ENCODE peak calls at places on chromosomes 12 and 14, in nine cellular contexts. J, O, F, R, N, I, G, C and Y are unnamed samples.

GRCh38 chr12:7017870-7018349 is 366 bp downstream of the LPCAT3 start:
- DNase-seq in J (no peak), O (no peak), F (no peak), R (no peak), N (no peak), I (no peak), G (peak; percentile 88), C (peak; percentile 15), Y (no peak)

GRCh38 chr12:43305065-43305464 is 246.9 kb downstream of the ADAMTS20 start:
- DNase-seq in J (no peak), O (no peak), F (no peak), R (no peak), N (no peak), I (no peak), G (no peak), C (no peak), Y (no peak)

GRCh38 chr14:30655658-30656057 is 33.5 kb downstream of the SCFD1 start:
- DNase-seq in J (no peak), O (no peak), F (no peak), R (no peak), N (no peak), I (no peak), G (no peak), C (no peak), Y (no peak)

GRCh38 chr14:30277268-30277667 is 281.7 kb upstream of the G2E3 start:
- DNase-seq in J (no peak), O (no peak), F (no peak), R (no peak), N (no peak), I (no peak), G (no peak), C (no peak), Y (no peak)

GRCh38 chr14:85063747-85064146 is 466.2 kb upstream of the FLRT2 start:
- DNase-seq in J (no peak), O (no peak), F (no peak), R (no peak), N (no peak), I (no peak), G (no peak), C (no peak), Y (no peak)

GRCh38 chr12:10362325-10362724 is 27.5 kb downstream of the KLRK1 start:
- DNase-seq in J (no peak), O (no peak), F (no peak), R (no peak), N (no peak), I (no peak), G (no peak), C (no peak), Y (no peak)

GRCh38 chr12:66131067-66131688 is 628 bp upstream of the LLPH start:
- DNase-seq in J (no peak), O (no peak), F (no peak), R (no peak), N (no peak), I (no peak), G (no peak), C (no peak), Y (no peak)

GRCh38 chr14:31269599-31270195 is 62.1 kb upstream of the HECTD1 start:
- DNase-seq in J (no peak), O (peak; percentile 23), F (no peak), R (no peak), N (peak; percentile 9), I (no peak), G (no peak), C (no peak), Y (no peak)

GRCh38 chr12:132638541-132639408 is 20.2 kb downstream of the P2RX2 start:
- DNase-seq in J (peak; percentile 69), O (peak; percentile 80), F (peak; percentile 29), R (no peak), N (peak; percentile 93), I (no peak), G (peak; percentile 61), C (peak; percentile 33), Y (peak; percentile 51)

GRCh38 chr14:98711453-98711852 is 560.5 kb downstream of the BCL11B start:
- DNase-seq in J (no peak), O (no peak), F (no peak), R (no peak), N (no peak), I (no peak), G (peak; percentile 1), C (no peak), Y (no peak)

DNA sequence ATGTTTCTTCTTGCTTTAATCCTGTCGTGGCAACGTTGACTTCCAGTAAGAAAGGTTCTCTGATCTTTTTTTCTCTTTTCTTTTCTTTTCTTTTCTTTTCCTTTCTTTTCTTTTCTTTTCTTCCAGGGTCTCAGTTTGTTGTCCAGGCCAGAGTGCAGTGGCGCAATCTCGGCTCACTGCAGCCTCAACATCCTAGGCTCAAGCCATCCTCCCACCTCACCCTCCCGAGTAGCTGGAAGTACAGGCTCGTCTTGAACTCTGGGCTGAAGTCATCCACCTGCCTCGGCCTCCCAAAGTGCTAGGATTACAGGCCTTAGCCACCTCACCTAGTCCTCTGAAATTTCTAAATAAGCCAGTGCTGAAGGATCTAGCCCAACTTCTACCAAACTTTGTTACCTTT is 1.3 kb upstream of the MAP3K9 start:
- DNase-seq in J (no peak), O (no peak), F (no peak), R (no peak), N (no peak), I (no peak), G (no peak), C (no peak), Y (no peak)
- H3K4me3 ChIP-seq in J (no peak overlapping the region), O (no peak overlapping the region), F (no peak overlapping the region), R (peak overlapping the region; percentile 89), N (no peak overlapping the region), I (no peak overlapping the region), G (peak overlapping the region; percentile 78), C (no peak overlapping the region), Y (no peak overlapping the region)

GRCh38 chr12:22670762-22671161 is 45.8 kb downstream of the ETNK1 start:
- DNase-seq in J (peak; percentile 46), O (peak; percentile 33), F (no peak), R (no peak), N (no peak), I (no peak), G (no peak), C (no peak), Y (peak; percentile 39)
- TF ChIP-seq CTCF in J (peak; percentile 37), O (peak; percentile 38), F (no peak), R (no peak), N (peak; percentile 28), I (no peak), G (peak; percentile 50), C (peak; percentile 8), Y (peak; percentile 24)

GRCh38 chr14:91396959-91397815 is 20.4 kb downstream of the CCDC88C start:
- DNase-seq in J (no peak), O (no peak), F (no peak), R (no peak), N (no peak), I (peak; percentile 82), G (no peak), C (no peak), Y (no peak)
- H3K4me3 ChIP-seq in J (no peak overlapping the region), O (no peak overlapping the region), F (no peak overlapping the region), R (peak overlapping the region; percentile 45), N (no peak overlapping the region), I (no peak overlapping the region), G (no peak overlapping the region), C (no peak overlapping the region), Y (no peak overlapping the region)

GRCh38 chr12:28876423-28876822 is 272.7 kb upstream of the FAR2 start:
- DNase-seq in J (no peak), O (no peak), F (no peak), R (no peak), N (no peak), I (no peak), G (no peak), C (no peak), Y (no peak)
- TF ChIP-seq CTCF in J (no peak), O (no peak), F (no peak), R (no peak), N (no peak), I (no peak), G (no peak), C (no peak), Y (no peak)

DNA sequence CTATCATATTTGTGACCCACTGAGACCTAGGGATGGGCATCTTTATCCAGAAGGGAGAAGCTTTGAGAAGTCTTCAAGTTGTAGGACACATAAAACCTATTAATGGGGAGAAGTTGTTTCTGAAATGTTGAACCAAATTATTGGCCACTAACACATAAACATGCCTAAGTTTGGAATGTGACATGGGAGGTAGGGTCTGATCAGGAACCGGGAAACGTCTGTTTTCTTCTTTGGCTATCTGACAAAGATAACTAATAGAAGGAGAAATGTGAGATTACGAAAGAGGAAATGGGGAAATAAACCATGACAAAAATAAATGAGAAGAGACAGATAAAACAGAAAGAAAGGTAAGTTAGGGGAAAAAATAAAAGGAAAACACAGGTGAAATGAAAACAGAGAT is 425.2 kb downstream of the EGLN3 start:
- DNase-seq in J (peak; percentile 62), O (no peak), F (no peak), R (no peak), N (peak; percentile 38), I (no peak), G (no peak), C (no peak), Y (peak; percentile 5)
- H3K4me3 ChIP-seq in J (no peak overlapping the region), O (no peak overlapping the region), F (no peak overlapping the region), R (no peak overlapping the region), N (no peak overlapping the region), I (no peak overlapping the region), G (no peak overlapping the region), C (no peak overlapping the region), Y (no peak overlapping the region)

GRCh38 chr14:101082036-101082435 is 178.5 kb upstream of the RTL1 start:
- DNase-seq in J (no peak), O (no peak), F (no peak), R (no peak), N (no peak), I (no peak), G (no peak), C (no peak), Y (no peak)
- TF ChIP-seq CTCF in J (no peak), O (no peak), F (no peak), R (no peak), N (no peak), I (no peak), G (no peak), C (no peak), Y (no peak)

DNA sequence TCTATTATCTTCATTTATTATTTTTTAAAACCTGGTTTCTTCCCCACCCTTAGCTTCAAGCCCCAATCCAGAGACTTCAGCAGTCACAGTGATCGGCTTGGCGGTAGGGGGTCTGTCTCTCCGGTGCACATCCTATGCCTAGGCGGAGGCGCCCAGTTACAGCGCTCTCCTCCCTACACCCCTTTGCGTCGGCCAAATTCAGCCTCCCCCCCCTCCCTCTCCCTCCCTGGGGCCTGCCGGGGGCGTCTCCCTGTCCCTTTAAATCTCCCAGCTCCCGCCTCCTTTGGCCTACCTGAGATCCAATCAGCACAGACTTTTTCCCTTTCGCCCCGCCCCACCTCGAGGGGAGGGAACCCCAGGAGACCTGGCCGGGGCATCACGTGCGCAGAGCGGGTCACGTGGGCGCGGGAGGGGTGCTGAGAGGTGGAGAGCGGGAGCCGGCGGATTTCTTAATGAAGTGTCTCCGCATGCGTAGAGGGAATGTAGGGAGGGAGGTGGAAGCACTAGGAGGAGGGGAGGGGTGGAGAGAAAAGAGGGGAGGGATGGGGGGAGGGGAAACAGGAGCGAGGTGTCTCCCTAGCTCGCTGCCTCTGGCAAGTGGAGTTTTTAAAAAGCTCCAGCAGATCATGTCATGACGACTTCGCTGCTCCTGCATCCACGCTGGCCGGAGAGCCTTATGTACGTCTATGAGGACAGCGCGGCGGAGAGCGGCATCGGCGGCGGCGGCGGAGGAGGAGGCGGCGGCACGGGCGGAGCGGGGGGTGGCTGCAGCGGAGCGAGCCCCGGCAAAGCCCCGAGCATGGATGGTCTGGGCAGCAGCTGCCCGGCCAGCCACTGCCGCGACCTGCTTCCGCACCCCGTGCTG is at the start of gene HOXC13:
- DNase-seq in J (peak; percentile 4), O (peak; percentile 51), F (no peak), R (no peak), N (peak; percentile 78), I (no peak), G (peak; percentile 100), C (no peak), Y (no peak)
- H3K4me3 ChIP-seq in J (no peak within 1 kb of the TSS), O (no peak within 1 kb of the TSS), F (no peak within 1 kb of the TSS), R (peak within 1 kb of the TSS; percentile 55), N (peak within 1 kb of the TSS; percentile 35), I (no peak within 1 kb of the TSS), G (peak within 1 kb of the TSS; percentile 79), C (no peak within 1 kb of the TSS), Y (no peak within 1 kb of the TSS)